ENCODE peak calls at places on chromosomes 2 and 18, in nine cellular contexts. E is fibroblast of lung, D is kidney epithelial cell, P is stomach, G is AG04449, T is cardiac muscle cell, J is suprapubic skin, A is HCT116, S is AG09319. N is an unnamed sample.

GRCh38 chr2:72993147-72993546 is 75.8 kb downstream of the EMX1 start:
- DNase-seq in A (peak; percentile 22), T (peak; percentile 49), D (no peak), P (peak; percentile 26), J (peak; percentile 45), E (peak; percentile 7), G (no peak), S (no peak), N (peak; percentile 83)

GRCh38 chr2:241885701-241886643 is 16.4 kb downstream of the RTP5 start:
- DNase-seq in G (no peak), A (no peak), T (no peak), P (no peak), D (no peak), E (no peak), J (no peak), S (no peak), N (peak; percentile 70)

GRCh38 chr2:98458207-98458606 is 13.5 kb downstream of the INPP4A start:
- DNase-seq in T (no peak), G (no peak), D (no peak), J (no peak), E (peak; percentile 29), S (no peak), A (no peak), P (no peak), N (no peak)

GRCh38 chr2:172415759-172416158 is 11.6 kb upstream of the ITGA6 start:
- DNase-seq in T (no peak), P (no peak), A (no peak), G (no peak), S (no peak), E (no peak), J (no peak), D (no peak), N (no peak)

GRCh38 chr2:240650254-240650965 is 25.1 kb downstream of the GPR35 start:
- DNase-seq in E (no peak), A (no peak), S (no peak), J (no peak), P (no peak), G (no peak), D (no peak), T (no peak), N (no peak)

GRCh38 chr2:136116813-136117390 is 1.0 kb downstream of the CXCR4 start:
- DNase-seq in G (no peak), D (no peak), P (peak; percentile 42), E (no peak), T (no peak), S (no peak), J (no peak), A (no peak), N (peak; percentile 85)

GRCh38 chr2:20571231-20571630 is 79.7 kb downstream of the HS1BP3 start:
- DNase-seq in S (no peak), J (no peak), D (no peak), E (no peak), G (no peak), T (no peak), P (no peak), A (no peak), N (no peak)

GRCh38 chr2:64938607-64939285 is 50.5 kb upstream of the SLC1A4 start:
- DNase-seq in E (no peak), J (no peak), S (no peak), D (no peak), T (no peak), P (no peak), G (no peak), A (no peak), N (no peak)

GRCh38 chr2:236047886-236048540 is 120.2 kb downstream of the GBX2 start:
- DNase-seq in J (no peak), D (peak; percentile 26), S (no peak), P (no peak), G (no peak), A (no peak), E (no peak), T (no peak), N (no peak)

DNA sequence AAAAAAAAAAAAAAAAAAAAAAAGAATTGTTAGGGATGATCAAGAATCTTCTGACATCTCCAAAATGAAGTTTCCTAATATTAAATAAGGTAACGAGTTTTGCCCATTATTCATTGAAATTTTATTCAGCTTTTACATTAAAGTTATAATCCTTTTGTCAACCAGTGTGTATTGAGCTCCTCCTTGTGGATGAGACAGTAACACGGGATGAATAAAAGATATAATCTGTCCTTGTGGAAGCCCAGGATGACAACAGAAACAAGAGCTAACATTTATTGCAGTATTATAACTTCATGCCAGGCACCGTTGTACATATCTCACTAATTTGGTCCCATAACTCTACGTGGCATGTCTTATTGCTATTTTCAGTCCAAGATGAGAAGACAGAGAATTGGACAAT is 33.4 kb upstream of the SERPINB7 start:
- DNase-seq in E (no peak), G (no peak), D (no peak), A (no peak), S (no peak), J (no peak), T (peak; percentile 6), P (no peak), N (no peak)
- TF ChIP-seq CTCF in E (peak; percentile 33), G (peak; percentile 55), D (peak; percentile 25), A (peak; percentile 51), S (peak; percentile 51), J (peak; percentile 20), T (peak; percentile 20), P (no peak), N (peak; percentile 13)

DNA sequence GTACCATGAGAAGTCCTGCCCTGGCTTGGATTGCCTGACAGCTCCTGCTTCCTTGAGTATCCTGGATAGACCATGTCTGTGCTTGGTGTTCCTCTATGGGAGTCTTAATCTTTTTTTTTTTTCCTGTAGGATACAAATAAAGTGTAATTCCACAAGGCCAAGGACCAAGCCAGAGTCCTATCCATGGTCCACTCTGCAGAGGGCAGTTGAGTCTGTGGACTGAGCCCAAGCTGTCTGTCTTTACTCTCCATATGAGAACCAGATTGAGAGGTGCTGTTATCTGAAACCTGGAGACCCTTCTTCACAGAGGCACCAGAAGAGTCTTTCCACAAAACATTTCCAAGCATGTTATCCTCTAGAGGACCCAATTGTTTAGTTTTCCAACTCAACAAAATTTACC is 1.4 kb upstream of the KIF3C start:
- DNase-seq in S (no peak), E (no peak), T (no peak), J (no peak), D (no peak), P (no peak), A (no peak), G (no peak), N (no peak)
- TF ChIP-seq CTCF in S (no peak), E (no peak), T (no peak), J (no peak), D (no peak), P (no peak), A (no peak), G (no peak), N (no peak)

GRCh38 chr2:206783718-206784117 is 18.3 kb downstream of the FASTKD2 start:
- DNase-seq in A (no peak), T (peak; percentile 15), P (no peak), D (no peak), G (no peak), E (peak; percentile 3), J (no peak), S (no peak), N (no peak)
- TF ChIP-seq CTCF in A (peak; percentile 75), T (peak; percentile 55), P (peak; percentile 19), D (peak; percentile 65), G (peak; percentile 38), E (peak; percentile 56), J (peak; percentile 17), S (peak; percentile 43), N (peak; percentile 31)

DNA sequence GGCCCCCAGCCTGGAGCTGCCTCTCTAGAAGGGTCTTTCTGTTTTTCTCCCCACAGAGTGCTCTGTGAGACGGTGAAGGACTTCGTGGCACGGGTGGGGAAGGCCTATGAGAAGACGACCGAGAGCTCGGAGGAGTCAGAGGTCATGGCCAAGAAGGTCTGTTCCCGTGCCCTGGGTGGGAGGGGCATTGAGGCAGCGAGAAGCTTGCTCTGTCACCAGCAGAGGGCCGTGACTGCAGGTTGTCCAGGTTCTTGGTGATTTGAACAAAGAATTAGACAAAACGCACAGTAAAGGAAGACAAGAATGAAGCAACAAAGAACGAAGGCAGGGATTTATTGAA is 93.9 kb downstream of the DGKD start:
- DNase-seq in E (no peak), D (no peak), P (no peak), T (peak; percentile 26), A (no peak), J (peak; percentile 65), S (no peak), G (no peak), N (no peak)
- TF ChIP-seq CTCF in E (no peak), D (peak; percentile 25), P (no peak), T (peak; percentile 23), A (peak; percentile 47), J (no peak), S (peak; percentile 4), G (peak; percentile 14), N (no peak)

DNA sequence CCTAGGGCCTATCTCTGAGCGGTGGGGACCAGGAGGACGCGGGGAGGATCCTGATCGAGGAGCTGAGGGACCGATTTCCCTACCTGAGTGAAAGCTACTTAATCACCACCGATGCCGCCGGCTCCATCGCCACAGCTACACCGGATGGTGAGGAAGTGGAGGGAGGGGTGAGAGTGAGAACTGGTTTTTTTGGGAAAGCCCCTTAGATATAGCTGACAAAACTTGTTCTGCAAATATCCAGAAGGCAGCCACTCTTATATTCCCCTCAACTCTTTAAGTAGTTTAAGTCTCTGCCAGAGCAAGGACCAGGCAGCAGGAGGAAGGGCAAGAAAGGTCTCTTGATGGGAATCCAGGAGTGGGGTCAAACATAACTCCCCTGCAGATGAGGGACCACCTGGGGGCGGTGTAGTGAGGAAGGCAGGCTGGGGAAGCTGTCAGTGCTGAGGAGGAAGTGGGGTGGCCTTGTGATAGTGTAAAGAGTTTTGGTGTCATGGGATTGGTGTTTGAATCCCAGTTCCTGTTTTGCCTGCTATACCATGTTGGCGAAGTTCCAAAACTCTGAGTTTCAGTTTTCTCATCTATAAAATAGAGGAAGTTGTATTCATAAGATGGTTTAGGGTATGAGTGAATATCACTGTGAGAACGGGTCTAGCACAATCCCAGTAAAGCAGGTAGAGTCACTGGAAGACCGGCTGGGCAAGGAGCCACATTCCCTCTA is 3.4 kb downstream of the NAGK start:
- DNase-seq in J (no peak), G (no peak), D (no peak), E (no peak), T (no peak), S (no peak), P (no peak), A (no peak), N (peak; percentile 77)
- TF ChIP-seq CTCF in J (no peak), G (no peak), D (no peak), E (no peak), T (no peak), S (no peak), P (no peak), A (no peak), N (peak; percentile 50)

GRCh38 chr2:153819501-153819900 is 52.2 kb upstream of the GALNT13 start:
- DNase-seq in S (no peak), E (no peak), D (no peak), G (no peak), P (no peak), J (no peak), T (no peak), A (no peak), N (no peak)
- TF ChIP-seq CTCF in S (no peak), E (no peak), D (peak; percentile 5), G (no peak), P (no peak), J (no peak), T (no peak), A (peak; percentile 32), N (no peak)

GRCh38 chr18:11999431-11999830 is 18.1 kb downstream of the IMPA2 start:
- DNase-seq in A (no peak), S (no peak), D (no peak), T (no peak), G (no peak), E (no peak), P (peak; percentile 27), J (no peak), N (no peak)
- TF ChIP-seq CTCF in A (no peak), S (no peak), D (no peak), T (no peak), G (no peak), E (no peak), P (no peak), J (no peak), N (no peak)